ENCODE peak calls at places on chromosomes 3 and 15, in five cellular contexts. A, C, S, G and E are unnamed samples.

GRCh38 chr15:81037952-81038743 is 37.4 kb downstream of the TLNRD1 start:
- DNase-seq in A (no peak), C (no peak), S (no peak), G (no peak), E (no peak)

GRCh38 chr15:93359780-93360161 is 270.8 kb upstream of the RGMA start:
- DNase-seq in A (no peak), C (no peak), S (no peak), G (no peak), E (no peak)

GRCh38 chr15:49881866-49882265 is 237.2 kb downstream of the ATP8B4 start:
- DNase-seq in A (no peak), C (no peak), S (no peak), G (no peak), E (no peak)

GRCh38 chr15:77821188-77821958 is 188.7 kb upstream of the LINGO1 start:
- DNase-seq in A (peak; percentile 49), C (peak; percentile 72), S (peak; percentile 60), G (no peak), E (peak; percentile 68)

GRCh38 chr15:31321418-31321817 is 5.2 kb upstream of the KLF13 start:
- DNase-seq in A (no peak), C (no peak), S (no peak), G (no peak), E (no peak)

GRCh38 chr3:18500322-18500721 is 75.2 kb upstream of the SATB1 start:
- DNase-seq in A (no peak), C (no peak), S (no peak), G (no peak), E (no peak)

GRCh38 chr3:141076821-141077571 is 25.8 kb downstream of the SPSB4 start:
- DNase-seq in A (peak; percentile 38), C (peak; percentile 48), S (peak; percentile 70), G (peak; percentile 50), E (no peak)

GRCh38 chr15:51801391-51801835 is 28.0 kb upstream of the TMOD3 start:
- DNase-seq in A (no peak), C (peak; percentile 62), S (no peak), G (no peak), E (peak; percentile 26)

GRCh38 chr15:22887157-22887951 is 48.9 kb downstream of the NIPA2 start:
- DNase-seq in A (no peak), C (peak; percentile 42), S (peak; percentile 65), G (no peak), E (peak; percentile 41)

GRCh38 chr15:51377038-51377761 is 35.7 kb downstream of the GLDN start:
- DNase-seq in A (no peak), C (peak; percentile 21), S (no peak), G (no peak), E (no peak)

GRCh38 chr3:197224034-197224444 is 74.4 kb downstream of the DLG1 start:
- DNase-seq in A (no peak), C (peak; percentile 75), S (no peak), G (no peak), E (peak; percentile 49)

GRCh38 chr3:72439321-72440183 is 408.7 kb downstream of the SHQ1 start:
- DNase-seq in A (no peak), C (no peak), S (no peak), G (no peak), E (no peak)

GRCh38 chr3:4524423-4524769 is 31.2 kb downstream of the ITPR1 start:
- DNase-seq in A (no peak), C (peak; percentile 88), S (no peak), G (no peak), E (no peak)

GRCh38 chr3:4523710-4524422 is 30.7 kb downstream of the ITPR1 start:
- DNase-seq in A (no peak), C (no peak), S (no peak), G (no peak), E (no peak)

GRCh38 chr3:4520013-4520881 is 27.1 kb downstream of the ITPR1 start:
- DNase-seq in A (no peak), C (no peak), S (no peak), G (no peak), E (no peak)

GRCh38 chr3:4525555-4526238 is 32.5 kb downstream of the ITPR1 start:
- DNase-seq in A (no peak), C (no peak), S (no peak), G (no peak), E (no peak)

GRCh38 chr3:4522962-4523361 is 29.8 kb downstream of the ITPR1 start:
- DNase-seq in A (no peak), C (no peak), S (no peak), G (no peak), E (no peak)
- H3K27ac ChIP-seq in A (no peak overlapping the region), C (peak overlapping the region; percentile 83), S (no peak overlapping the region), G (peak overlapping the region; percentile 29), E (no peak overlapping the region)

DNA sequence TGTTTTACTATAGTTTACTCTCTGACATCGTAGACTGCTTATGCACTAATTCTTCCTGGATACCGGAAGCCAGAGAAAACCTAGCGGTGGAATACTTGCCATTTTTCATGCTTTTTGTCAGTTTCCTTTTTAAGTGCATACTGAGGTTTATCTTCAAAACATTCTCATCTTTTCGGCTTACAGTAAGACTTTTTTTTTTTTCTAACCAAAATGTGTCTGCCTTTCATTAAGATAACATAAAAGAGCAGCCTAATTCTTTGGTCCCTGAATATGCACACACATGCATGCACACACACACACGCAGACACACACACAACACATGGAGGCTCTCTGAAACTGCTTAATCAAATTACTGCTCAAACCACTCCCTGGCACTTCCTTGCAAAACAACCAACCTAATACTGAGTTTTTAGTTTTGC is 1.3 kb downstream of the ZNF445 start:
- DNase-seq in A (no peak), C (peak; percentile 57), S (no peak), G (no peak), E (no peak)
- TF ChIP-seq CTCF in A (no peak), C (no peak), S (no peak), G (no peak), E (no peak)

GRCh38 chr3:28840976-28841376 is 439.9 kb upstream of the RBMS3 start:
- DNase-seq in A (no peak), C (no peak), S (no peak), G (no peak), E (no peak)

GRCh38 chr3:28836199-28836598 is 444.7 kb upstream of the RBMS3 start:
- DNase-seq in A (no peak), C (no peak), S (no peak), G (no peak), E (no peak)

GRCh38 chr3:28835751-28836150 is 445.1 kb upstream of the RBMS3 start:
- DNase-seq in A (no peak), C (peak; percentile 7), S (no peak), G (no peak), E (no peak)

GRCh38 chr3:28835249-28835648 is 445.6 kb upstream of the RBMS3 start:
- DNase-seq in A (no peak), C (no peak), S (no peak), G (no peak), E (no peak)
- H3K27ac ChIP-seq in A (no peak overlapping the region), C (no peak overlapping the region), S (no peak overlapping the region), G (no peak overlapping the region), E (no peak overlapping the region)

GRCh38 chr15:43267439-43267838 is 711 bp upstream of the TGM5 start:
- DNase-seq in A (no peak), C (no peak), S (peak; percentile 21), G (no peak), E (no peak)

GRCh38 chr15:43266834-43267233 is at the start of gene TGM5:
- DNase-seq in A (no peak), C (no peak), S (peak; percentile 52), G (no peak), E (peak; percentile 67)

GRCh38 chr15:43266386-43266785 is 342 bp downstream of the TGM5 start:
- DNase-seq in A (no peak), C (no peak), S (peak; percentile 4), G (no peak), E (no peak)

GRCh38 chr15:43270113-43270665 is 3.5 kb upstream of the TGM5 start:
- DNase-seq in A (no peak), C (no peak), S (peak; percentile 49), G (no peak), E (no peak)

GRCh38 chr15:43268111-43269105 is 1.7 kb upstream of the TGM5 start:
- DNase-seq in A (no peak), C (peak; percentile 22), S (peak; percentile 55), G (no peak), E (no peak)
- TF ChIP-seq CTCF in A (no peak), C (peak; percentile 46), S (no peak), G (no peak), E (no peak)